ENCODE peak calls at places on chromosomes 4 and X, in nine cellular contexts. A is AG04450; N is astrocyte of the spinal cord; V is astrocyte; E is cardiac muscle cell; D is upper lobe of right lung; M is CD8-positive, alpha-beta T cell; Z is cardiac fibroblast; I is keratinocyte. C is an unnamed sample.
A peak's percentile ranks its signal among the peaks of the same experiment; 100 is the strongest.

GRCh38 chr4:76376534-76376933 is 44.4 kb downstream of the CCDC158 start:
- DNase-seq in A (no peak), N (no peak), V (no peak), E (no peak), D (no peak), M (no peak), Z (no peak), I (no peak), C (no peak)

GRCh38 chrX:102985182-102985581 is 48.1 kb downstream of the RAB40AL start:
- DNase-seq in A (no peak), N (no peak), V (no peak), E (peak; percentile 21), D (no peak), M (no peak), Z (no peak), I (no peak), C (no peak)

GRCh38 chr4:149203256-149204001 is 612.2 kb downstream of the IQCM start:
- DNase-seq in A (no peak), N (peak; percentile 4), V (peak; percentile 71), E (peak; percentile 0), D (no peak), M (no peak), Z (peak; percentile 10), I (no peak), C (no peak)

GRCh38 chr4:45455217-45455616 is 668.6 kb downstream of the GABRG1 start:
- DNase-seq in A (no peak), N (no peak), V (no peak), E (no peak), D (no peak), M (no peak), Z (no peak), I (no peak), C (no peak)

GRCh38 chr4:169051936-169052335 is 41.9 kb upstream of the CBR4 start:
- DNase-seq in A (no peak), N (no peak), V (peak; percentile 64), E (no peak), D (no peak), M (no peak), Z (no peak), I (no peak), C (no peak)

GRCh38 chr4:1683903-1684755 is at the start of gene FAM53A:
- DNase-seq in A (peak; percentile 41), N (peak; percentile 80), V (peak; percentile 44), E (peak; percentile 93), D (peak; percentile 97), M (peak; percentile 96), Z (peak; percentile 82), I (peak; percentile 32), C (peak; percentile 92)

GRCh38 chr4:81052119-81053068 is 21.9 kb downstream of the BMP3 start:
- DNase-seq in A (peak; percentile 34), N (peak; percentile 72), V (peak; percentile 19), E (peak; percentile 76), D (peak; percentile 66), M (peak; percentile 60), Z (peak; percentile 69), I (no peak), C (peak; percentile 36)

GRCh38 chrX:56788717-56789122 is 59.7 kb downstream of the NBDY start:
- DNase-seq in A (no peak), N (peak; percentile 30), V (no peak), E (peak; percentile 52), D (no peak), M (peak; percentile 74), Z (no peak), I (no peak), C (peak; percentile 20)

GRCh38 chr4:180058731-180059215 is 2184.4 kb upstream of the TENM3 start:
- DNase-seq in A (no peak), N (peak; percentile 79), V (peak; percentile 56), E (peak; percentile 51), D (peak; percentile 68), M (no peak), Z (peak; percentile 31), I (no peak), C (peak; percentile 50)

GRCh38 chr4:2101346-2102044 is 42.4 kb downstream of the NAT8L start:
- DNase-seq in A (no peak), N (peak; percentile 13), V (peak; percentile 4), E (no peak), D (no peak), M (no peak), Z (peak; percentile 16), I (peak; percentile 65), C (no peak)

GRCh38 chr4:148831945-148832344 is 389.7 kb upstream of the NR3C2 start:
- DNase-seq in A (peak; percentile 30), N (peak; percentile 89), V (peak; percentile 90), E (peak; percentile 69), D (no peak), M (no peak), Z (peak; percentile 98), I (peak; percentile 40), C (no peak)

DNA sequence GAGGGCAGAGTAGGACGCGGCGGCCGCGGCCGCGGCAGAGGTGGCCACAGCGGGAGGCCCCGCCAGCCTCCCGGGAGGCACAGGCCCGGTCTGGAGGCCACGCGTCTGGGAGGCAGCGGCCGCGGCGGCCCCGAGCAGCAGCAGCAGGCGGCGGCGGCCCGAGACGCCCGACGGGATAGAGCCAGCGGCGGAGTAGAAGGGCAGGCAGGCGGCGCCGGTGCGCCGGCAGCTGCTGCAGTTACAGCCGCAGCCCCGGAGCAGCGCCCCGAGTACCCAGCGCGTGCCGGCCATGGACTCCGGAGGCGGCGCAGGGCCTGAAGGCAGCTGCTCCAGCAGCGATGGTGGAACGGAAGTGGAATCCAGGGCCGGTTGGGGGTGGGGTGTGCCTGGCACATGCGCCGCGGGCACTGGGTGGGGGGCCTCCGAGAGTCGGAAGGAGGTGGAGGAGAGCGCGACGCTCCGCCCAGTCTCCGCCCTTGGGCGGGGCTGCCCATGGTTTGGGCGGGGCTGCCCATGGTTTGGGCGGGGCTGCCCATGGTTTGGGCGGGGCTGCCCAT is at the start of gene GRSF1:
- DNase-seq in A (peak; percentile 80), N (peak; percentile 96), V (peak; percentile 82), E (peak; percentile 96), D (peak; percentile 98), M (peak; percentile 95), Z (peak; percentile 92), I (peak; percentile 41), C (peak; percentile 98)
- TF ChIP-seq CTCF in A (peak; percentile 15), N (peak; percentile 19), V (no peak), E (no peak), D (no peak), M (no peak), Z (no peak), I (no peak), C (no peak)

DNA sequence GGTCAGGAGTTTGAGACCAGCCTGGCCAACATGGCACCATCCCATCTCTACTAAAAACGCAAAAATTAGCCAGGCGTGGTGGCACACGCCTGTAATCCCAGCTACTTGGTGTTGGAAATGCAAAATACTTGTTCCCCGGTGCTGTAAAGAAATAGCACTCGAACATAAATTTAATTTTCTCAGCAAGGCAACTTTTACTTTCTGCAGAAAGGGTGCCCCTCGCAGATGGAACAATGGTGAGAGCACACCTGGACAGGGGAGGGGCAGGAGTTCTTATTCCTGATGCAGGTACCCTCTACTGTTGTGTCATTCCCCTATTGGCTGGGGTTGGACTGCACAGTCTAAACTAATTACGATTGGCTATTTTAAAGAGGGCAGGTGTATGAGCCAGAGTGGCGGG is 139.7 kb downstream of the FHIP1A start:
- DNase-seq in A (no peak), N (no peak), V (no peak), E (no peak), D (no peak), M (no peak), Z (no peak), I (no peak), C (no peak)
- H3K4me3 ChIP-seq in A (no peak overlapping the region), N (no peak overlapping the region), V (no peak overlapping the region), E (no peak overlapping the region), D (no peak overlapping the region), M (no peak overlapping the region), Z (no peak overlapping the region), I (no peak overlapping the region), C (no peak overlapping the region)

GRCh38 chr4:15976456-15977096 is 13.6 kb upstream of the FGFBP2 start:
- DNase-seq in A (no peak), N (no peak), V (no peak), E (peak; percentile 12), D (no peak), M (no peak), Z (no peak), I (no peak), C (no peak)
- TF ChIP-seq CTCF in A (no peak), N (no peak), V (no peak), E (no peak), D (no peak), M (no peak), Z (no peak), I (peak; percentile 9), C (no peak)

GRCh38 chr4:130632731-130633604 is 1537.0 kb downstream of the C4orf33 start:
- DNase-seq in A (no peak), N (peak; percentile 92), V (peak; percentile 45), E (no peak), D (no peak), M (no peak), Z (peak; percentile 62), I (no peak), C (no peak)
- H3K4me3 ChIP-seq in A (no peak overlapping the region), N (no peak overlapping the region), V (no peak overlapping the region), E (no peak overlapping the region), D (no peak overlapping the region), M (no peak overlapping the region), Z (no peak overlapping the region), I (no peak overlapping the region), C (no peak overlapping the region)

DNA sequence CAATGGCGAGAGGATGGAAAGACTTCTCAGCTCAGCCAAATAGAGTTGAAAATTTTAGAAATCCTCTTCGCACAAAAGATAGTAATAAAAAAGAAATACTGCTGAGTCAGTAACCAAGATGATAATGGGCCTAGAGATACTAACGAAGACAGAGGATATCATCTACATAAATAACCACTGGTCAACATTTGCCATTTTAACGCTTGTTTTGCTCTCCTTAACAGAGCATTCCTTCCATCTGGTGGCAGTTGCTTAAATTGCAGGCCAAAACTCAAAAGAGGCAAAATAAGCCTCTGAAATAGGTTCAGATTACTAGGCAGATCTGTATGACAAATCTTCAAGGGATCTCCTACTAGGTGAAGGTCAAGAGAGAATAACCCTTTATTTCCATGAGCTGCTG is 51.7 kb upstream of the MCF2 start:
- DNase-seq in A (no peak), N (peak; percentile 28), V (no peak), E (peak; percentile 39), D (no peak), M (no peak), Z (peak; percentile 51), I (no peak), C (no peak)
- TF ChIP-seq CTCF in A (peak; percentile 57), N (peak; percentile 58), V (peak; percentile 56), E (peak; percentile 43), D (peak; percentile 13), M (no peak), Z (peak; percentile 47), I (no peak), C (no peak)